ENCODE peak calls at places on chromosomes 12 and 14, in five cellular contexts. U is prostate gland, K is sigmoid colon, M is upper lobe of left lung, R is suprapubic skin. G is an unnamed sample.

GRCh38 chr12:93572712-93573551 is 457 bp downstream of the SOCS2 start:
- DNase-seq in U (no peak), K (peak), M (no peak), R (peak), G (no peak)

GRCh38 chr12:40170593-40170992 is 54.2 kb upstream of the LRRK2 start:
- DNase-seq in U (no peak), K (no peak), M (peak), R (no peak), G (no peak)

GRCh38 chr12:57611116-57611809 is at the start of gene ARHGEF25:
- DNase-seq in U (peak), K (peak), M (peak), R (peak), G (no peak)

GRCh38 chr12:100593490-100593889 is 20.0 kb downstream of the GAS2L3 start:
- DNase-seq in U (no peak), K (no peak), M (no peak), R (no peak), G (no peak)

GRCh38 chr14:57066887-57067513 is 201.7 kb downstream of the EXOC5 start:
- DNase-seq in U (peak), K (no peak), M (peak), R (no peak), G (no peak)

GRCh38 chr12:47316609-47317049 is 236.9 kb upstream of the AMIGO2 start:
- DNase-seq in U (no peak), K (no peak), M (no peak), R (no peak), G (no peak)

GRCh38 chr12:106078358-106079025 is 60.3 kb downstream of the NUAK1 start:
- DNase-seq in U (no peak), K (peak), M (no peak), R (peak), G (peak)

GRCh38 chr12:69570545-69571399 is 14.5 kb upstream of the CCT2 start:
- DNase-seq in U (peak), K (peak), M (peak), R (no peak), G (no peak)

GRCh38 chr14:78455896-78456435 is 285.8 kb downstream of the NRXN3 start:
- DNase-seq in U (no peak), K (no peak), M (no peak), R (no peak), G (no peak)

GRCh38 chr14:48703728-48704467 is 882.3 kb downstream of the RPS29 start:
- DNase-seq in U (no peak), K (no peak), M (no peak), R (no peak), G (no peak)

DNA sequence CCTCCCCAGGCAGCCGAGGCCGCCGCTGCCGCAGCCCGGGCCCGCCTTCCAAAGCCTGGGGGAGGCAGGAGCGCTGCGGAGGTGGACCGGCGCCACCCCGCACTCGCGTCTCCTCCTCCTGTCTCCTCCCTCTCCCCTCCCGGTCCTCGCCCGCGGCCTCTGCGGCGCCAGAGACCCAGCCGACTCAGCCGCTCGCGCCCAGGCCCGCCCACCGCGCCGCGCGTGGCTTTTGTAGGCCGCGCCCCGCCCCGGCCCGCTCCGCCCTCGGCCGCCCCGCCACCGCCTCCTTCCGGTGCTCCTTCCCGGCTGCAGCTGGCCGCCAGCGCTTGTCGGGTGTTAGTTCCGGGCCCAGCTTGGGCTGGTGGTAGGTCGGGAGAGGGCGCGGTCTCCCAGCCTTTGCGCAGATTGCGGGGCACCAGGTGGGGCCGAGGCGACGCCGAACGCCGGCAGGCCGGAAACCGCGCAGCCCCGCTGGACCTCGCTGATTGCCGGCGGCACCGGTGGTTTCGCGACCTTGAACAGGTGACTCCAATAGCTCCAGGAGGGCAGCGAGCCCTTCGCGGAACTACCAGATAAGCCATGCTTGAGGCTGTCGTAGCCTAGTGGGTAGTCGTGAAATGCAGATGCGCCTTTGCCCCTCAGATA is at the start of gene CAPRIN2:
- DNase-seq in U (peak), K (peak), M (peak), R (peak), G (no peak)
- TF ChIP-seq POLR2A in U (peak), K (no peak), M (no peak), R (no peak), G (peak)

DNA sequence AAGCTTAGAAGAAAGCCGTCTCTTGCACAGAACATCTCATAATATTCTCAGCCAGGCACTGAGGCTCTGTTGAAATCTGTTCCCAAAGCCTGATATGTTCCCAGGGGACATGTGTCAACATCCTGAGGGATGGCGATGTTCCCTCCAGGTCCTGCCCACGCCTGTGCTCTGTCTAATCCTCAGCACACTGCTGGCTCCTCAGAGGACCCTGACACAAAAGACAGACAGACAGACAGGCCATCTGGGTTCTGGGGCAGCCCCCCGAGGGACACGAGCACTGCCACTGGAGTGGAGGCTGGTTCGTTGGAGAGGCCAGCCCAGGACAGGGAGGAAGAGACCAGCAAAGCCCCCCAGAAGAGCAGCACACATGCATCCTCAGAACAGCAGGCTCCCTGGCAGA is 27.8 kb downstream of the CHGA start:
- DNase-seq in U (no peak), K (no peak), M (no peak), R (no peak), G (no peak)
- H3K27ac ChIP-seq in U (no peak), K (no peak), M (no peak), R (no peak), G (no peak)

GRCh38 chr14:75823334-75823733 is 158.5 kb downstream of the TGFB3 start:
- DNase-seq in U (no peak), K (peak), M (no peak), R (no peak), G (no peak)
- TF ChIP-seq POLR2AphosphoS5 in U (no peak), K (peak), M (no peak), R (no peak), G (no peak)

DNA sequence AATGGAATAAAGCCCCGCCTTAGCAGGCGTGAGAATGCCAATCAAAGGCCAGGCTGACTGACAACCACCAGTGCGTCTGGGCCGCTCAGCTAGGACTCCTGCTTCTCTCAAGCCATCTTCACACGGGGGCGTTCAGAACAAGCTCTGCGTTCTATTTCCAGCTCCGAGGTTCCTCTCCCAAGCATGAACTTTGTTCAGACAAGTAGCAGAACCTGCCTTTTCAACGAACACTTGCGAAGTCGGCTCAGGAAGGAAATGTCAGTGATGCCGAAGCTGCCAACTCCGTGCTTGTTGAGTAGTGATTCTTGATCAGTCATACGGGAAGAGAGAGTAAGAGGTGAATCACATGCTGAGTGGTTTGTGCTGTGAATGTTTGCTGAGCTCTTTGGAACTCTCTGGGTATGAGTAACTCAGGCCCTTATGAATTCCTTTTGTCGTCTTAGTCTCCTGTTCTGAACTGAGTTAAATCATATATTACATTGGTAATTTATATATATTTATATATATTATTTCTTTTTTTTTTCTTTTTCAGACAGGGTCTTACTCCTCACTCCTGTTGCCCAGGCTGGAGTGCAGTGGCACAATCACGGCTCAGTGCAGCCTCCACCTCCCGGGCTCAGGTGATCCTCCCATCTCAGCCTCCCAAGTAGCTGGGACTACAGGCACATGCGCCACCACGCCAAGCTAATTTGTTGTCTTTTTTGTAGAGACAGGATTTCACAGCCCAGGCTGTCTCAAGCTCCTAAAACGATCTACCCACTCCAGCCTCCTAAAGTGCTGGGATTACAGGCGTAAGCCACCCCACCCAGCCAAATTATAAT is 29.4 kb upstream of the BCL7A start:
- DNase-seq in U (peak), K (no peak), M (peak), R (no peak), G (no peak)
- TF ChIP-seq POLR2A in U (no peak), K (no peak), M (no peak), R (no peak), G (no peak)

GRCh38 chr14:35351497-35351896 is 53.1 kb downstream of the NFKBIA start:
- DNase-seq in U (no peak), K (peak), M (no peak), R (no peak), G (no peak)

GRCh38 chr14:35353409-35354172 is 51.0 kb downstream of the NFKBIA start:
- DNase-seq in U (peak), K (no peak), M (peak), R (no peak), G (no peak)

GRCh38 chr14:35352274-35353233 is 52.0 kb downstream of the NFKBIA start:
- DNase-seq in U (no peak), K (peak), M (peak), R (no peak), G (no peak)

GRCh38 chr14:35349966-35350365 is 54.6 kb downstream of the NFKBIA start:
- DNase-seq in U (no peak), K (peak), M (no peak), R (no peak), G (no peak)

DNA sequence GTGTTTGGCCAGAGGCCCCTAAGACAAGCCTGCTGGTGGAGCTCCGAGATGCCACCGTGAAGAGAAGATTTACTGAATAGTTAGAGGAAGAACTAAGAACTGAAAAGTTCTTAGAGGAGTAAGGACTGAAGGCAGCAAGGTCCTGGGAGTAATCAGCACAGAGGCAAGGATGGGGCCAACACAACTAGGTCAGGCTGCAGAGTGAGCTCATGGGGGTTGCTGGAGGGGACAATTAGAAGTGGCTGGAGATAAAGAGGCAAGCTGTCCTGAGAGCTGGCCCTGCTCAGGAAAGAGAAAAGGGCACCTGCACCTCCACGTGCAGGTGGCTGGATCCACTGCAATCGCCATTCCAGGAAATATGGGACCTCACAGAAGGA is 52.7 kb downstream of the NFKBIA start:
- DNase-seq in U (no peak), K (no peak), M (no peak), R (no peak), G (no peak)
- H3K27ac ChIP-seq in U (peak), K (peak), M (peak), R (no peak), G (no peak)

GRCh38 chr12:88243886-88244491 is 101.9 kb downstream of the TMTC3 start:
- DNase-seq in U (no peak), K (no peak), M (no peak), R (no peak), G (no peak)

GRCh38 chr12:88242161-88242925 is 100.2 kb downstream of the TMTC3 start:
- DNase-seq in U (no peak), K (peak), M (no peak), R (no peak), G (no peak)

GRCh38 chr12:88247241-88247643 is 105.1 kb downstream of the TMTC3 start:
- DNase-seq in U (no peak), K (no peak), M (no peak), R (no peak), G (no peak)

GRCh38 chr12:88245905-88246304 is 103.8 kb downstream of the TMTC3 start:
- DNase-seq in U (no peak), K (no peak), M (no peak), R (no peak), G (no peak)

GRCh38 chr12:88242939-88243338 is 100.8 kb downstream of the TMTC3 start:
- DNase-seq in U (no peak), K (no peak), M (no peak), R (no peak), G (no peak)
- TF ChIP-seq POLR2AphosphoS5 in U (no peak), K (no peak), M (no peak), R (no peak), G (no peak)

DNA sequence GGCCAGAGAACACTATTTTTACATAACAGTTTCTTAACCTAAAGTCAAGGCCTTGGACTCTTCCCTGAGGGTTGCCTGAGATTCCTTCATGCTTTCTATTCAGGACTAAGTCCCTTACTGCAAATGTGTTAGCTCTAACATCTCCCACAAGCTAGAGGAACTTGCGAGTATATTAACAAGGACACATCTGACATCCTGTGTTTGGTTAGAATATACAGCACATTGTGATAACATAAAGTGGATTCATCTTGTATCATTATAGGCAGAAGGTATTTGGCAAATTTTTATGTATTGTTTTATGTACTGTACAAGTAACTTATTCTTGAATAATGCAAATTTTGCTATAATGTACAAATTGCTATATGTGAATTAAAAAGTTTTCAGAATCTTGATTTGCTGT is 45.5 kb downstream of the SH2B3 start:
- DNase-seq in U (no peak), K (no peak), M (no peak), R (no peak), G (no peak)
- TF ChIP-seq POLR2A in U (no peak), K (no peak), M (no peak), R (no peak), G (no peak)

DNA sequence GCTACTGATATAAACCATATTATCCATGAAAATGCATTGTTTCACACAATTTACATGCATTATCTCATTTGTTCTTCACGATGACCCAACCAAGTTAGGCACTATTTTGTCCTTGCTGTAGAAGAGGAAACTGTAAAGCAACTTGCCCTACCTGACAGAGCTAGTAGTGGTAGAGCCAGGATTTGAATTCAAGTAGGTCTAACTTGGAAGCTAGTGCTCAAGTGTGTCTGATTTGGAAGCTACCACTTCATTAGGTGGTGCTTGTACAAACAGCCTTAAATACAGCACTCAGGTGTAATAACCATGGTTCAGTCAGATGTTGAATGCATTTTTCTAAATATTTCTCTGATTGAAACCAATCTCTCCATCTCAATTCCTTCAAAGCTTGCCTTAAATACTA is 123.6 kb downstream of the PAWR start:
- DNase-seq in U (no peak), K (no peak), M (no peak), R (no peak), G (no peak)
- H3K27ac ChIP-seq in U (peak), K (no peak), M (no peak), R (no peak), G (no peak)